ENCODE peak calls at places on chromosomes 11 and 22, in ten cellular contexts. E, P, T, C, G, J, A, O, Y and I are unnamed samples.

GRCh38 chr22:41256254-41256897 is 15.6 kb upstream of the CHADL start:
- DNase-seq in C (no peak), P (no peak), A (peak; percentile 80), T (no peak), Y (no peak), E (no peak), J (no peak), G (no peak), O (no peak), I (no peak)

GRCh38 chr11:124867700-124868099 is 2.5 kb downstream of the ROBO3 start:
- DNase-seq in P (peak; percentile 93), G (no peak), Y (peak; percentile 29), C (peak; percentile 46), J (peak; percentile 14), E (peak; percentile 60), O (no peak), A (peak; percentile 48), T (peak; percentile 58), I (no peak)

GRCh38 chr22:37314315-37315046 is 32.2 kb downstream of the CYTH4 start:
- DNase-seq in O (no peak), G (no peak), J (no peak), C (no peak), P (no peak), T (no peak), E (no peak), Y (peak; percentile 61), A (no peak), I (peak; percentile 47)

GRCh38 chr22:48277868-48278581 is 1515.6 kb downstream of the TBC1D22A start:
- DNase-seq in O (no peak), E (no peak), C (no peak), G (no peak), Y (no peak), A (no peak), J (peak; percentile 57), T (no peak), P (no peak), I (no peak)

GRCh38 chr11:103659138-103659734 is 377.2 kb upstream of the DDI1 start:
- DNase-seq in J (no peak), T (peak; percentile 12), C (peak; percentile 67), E (peak; percentile 16), Y (no peak), A (no peak), G (no peak), O (no peak), P (no peak), I (no peak)

GRCh38 chr11:12841946-12842630 is 167.0 kb upstream of the RASSF10 start:
- DNase-seq in G (peak; percentile 71), J (peak; percentile 9), T (no peak), A (peak; percentile 72), O (no peak), P (no peak), Y (peak; percentile 73), E (no peak), C (no peak), I (no peak)

GRCh38 chr22:38290347-38290746 is 17.5 kb upstream of the TMEM184B start:
- DNase-seq in J (no peak), A (no peak), G (no peak), Y (no peak), O (no peak), P (no peak), C (no peak), T (no peak), E (no peak), I (no peak)

GRCh38 chr11:74877132-74877531 is 71.8 kb downstream of the XRRA1 start:
- DNase-seq in A (peak; percentile 21), T (no peak), J (no peak), G (no peak), P (no peak), C (no peak), Y (peak; percentile 21), E (no peak), O (no peak), I (no peak)

GRCh38 chr11:134098566-134099184 is 29.8 kb downstream of the JAM3 start:
- DNase-seq in C (no peak), Y (peak; percentile 34), G (no peak), E (peak; percentile 24), P (peak; percentile 52), A (no peak), T (no peak), J (no peak), O (no peak), I (no peak)

GRCh38 chr22:43216738-43217137 is 29.8 kb upstream of the TTLL12 start:
- DNase-seq in E (no peak), A (no peak), G (peak; percentile 4), C (no peak), O (no peak), Y (no peak), T (no peak), P (no peak), J (no peak), I (no peak)

GRCh38 chr22:46994983-46995382 is 232.5 kb downstream of the TBC1D22A start:
- DNase-seq in T (no peak), O (no peak), A (no peak), G (no peak), P (no peak), E (no peak), C (no peak), Y (no peak), J (no peak), I (no peak)

GRCh38 chr22:29030016-29030617 is 31.5 kb downstream of the C22orf31 start:
- DNase-seq in G (no peak), T (no peak), E (no peak), C (no peak), A (peak; percentile 37), O (no peak), P (no peak), Y (no peak), J (no peak), I (no peak)

GRCh38 chr11:70934999-70935768 is 317.2 kb downstream of the SHANK2 start:
- DNase-seq in Y (no peak), T (no peak), O (no peak), J (no peak), E (no peak), C (no peak), G (no peak), P (no peak), A (no peak), I (no peak)

GRCh38 chr22:47474464-47474863 is 712.0 kb downstream of the TBC1D22A start:
- DNase-seq in E (no peak), C (no peak), T (no peak), P (no peak), G (no peak), J (no peak), Y (no peak), O (no peak), A (peak; percentile 59), I (no peak)

GRCh38 chr11:121416909-121417567 is 35.1 kb upstream of the SORL1 start:
- DNase-seq in A (peak; percentile 96), P (no peak), E (no peak), T (no peak), Y (peak; percentile 90), C (no peak), O (peak; percentile 92), J (peak; percentile 45), G (no peak), I (peak; percentile 48)